ENCODE peak calls at places on chromosome 9, in five cellular contexts. V is right cardiac atrium, A is HCT116, Z is esophagus squamous epithelium, M is neuronal stem cell. D is an unnamed sample. For H3K4me1, the result is how much of the 10 kb centered on the place peaks cover.

GRCh38 chr9:35611230-35611797 is 6.3 kb downstream of the TESK1 start:
- DNase-seq in V (peak), A (peak), Z (no peak), M (no peak), D (no peak)

GRCh38 chr9:79129865-79130480 is 441.8 kb upstream of the TLE4 start:
- DNase-seq in M (peak), V (peak), Z (no peak), A (peak), D (no peak)

GRCh38 chr9:132827366-132827765 is 50.7 kb downstream of the AK8 start:
- DNase-seq in A (no peak), M (no peak), Z (no peak), V (no peak), D (no peak)

GRCh38 chr9:132783006-132783405 is 95.1 kb downstream of the AK8 start:
- DNase-seq in Z (no peak), V (no peak), A (no peak), M (no peak), D (no peak)

GRCh38 chr9:21153688-21154608 is 12.3 kb upstream of the IFNW1 start:
- DNase-seq in A (peak), V (peak), Z (no peak), M (peak), D (peak)

GRCh38 chr9:131239307-131239975 is 36.9 kb downstream of the FAM78A start:
- DNase-seq in M (no peak), V (no peak), Z (no peak), A (no peak), D (no peak)

GRCh38 chr9:135961811-135962695 is 880 bp upstream of the UBAC1 start:
- DNase-seq in M (no peak), Z (no peak), V (peak), A (no peak), D (no peak)

GRCh38 chr9:71544464-71544863 is 223.8 kb downstream of the CEMIP2 start:
- DNase-seq in Z (no peak), V (no peak), M (no peak), A (no peak), D (no peak)

GRCh38 chr9:17807670-17808282 is 228.9 kb downstream of the SH3GL2 start:
- DNase-seq in A (no peak), Z (no peak), V (no peak), M (no peak), D (no peak)

GRCh38 chr9:5610491-5610890 is 18.4 kb upstream of the RIC1 start:
- DNase-seq in Z (no peak), V (no peak), M (no peak), A (no peak), D (no peak)

GRCh38 chr9:128103589-128103962 is 24.0 kb downstream of the PTGES2 start:
- DNase-seq in V (no peak), Z (no peak), M (no peak), A (no peak), D (no peak)

GRCh38 chr9:18320046-18320445 is 153.9 kb upstream of the ADAMTSL1 start:
- DNase-seq in Z (no peak), V (no peak), A (no peak), M (no peak), D (no peak)

GRCh38 chr9:137454506-137455360 is 4.4 kb downstream of the NSMF start:
- DNase-seq in A (no peak), M (peak), Z (no peak), V (peak), D (no peak)

GRCh38 chr9:137451976-137452760 is 7.0 kb downstream of the NSMF start:
- DNase-seq in V (peak), Z (no peak), A (no peak), M (no peak), D (no peak)

GRCh38 chr9:137453643-137454081 is 5.5 kb downstream of the NSMF start:
- DNase-seq in M (peak), A (no peak), Z (no peak), V (peak), D (peak)

GRCh38 chr9:137454145-137454505 is 5.0 kb downstream of the NSMF start:
- DNase-seq in A (no peak), V (peak), Z (no peak), M (peak), D (no peak)

DNA sequence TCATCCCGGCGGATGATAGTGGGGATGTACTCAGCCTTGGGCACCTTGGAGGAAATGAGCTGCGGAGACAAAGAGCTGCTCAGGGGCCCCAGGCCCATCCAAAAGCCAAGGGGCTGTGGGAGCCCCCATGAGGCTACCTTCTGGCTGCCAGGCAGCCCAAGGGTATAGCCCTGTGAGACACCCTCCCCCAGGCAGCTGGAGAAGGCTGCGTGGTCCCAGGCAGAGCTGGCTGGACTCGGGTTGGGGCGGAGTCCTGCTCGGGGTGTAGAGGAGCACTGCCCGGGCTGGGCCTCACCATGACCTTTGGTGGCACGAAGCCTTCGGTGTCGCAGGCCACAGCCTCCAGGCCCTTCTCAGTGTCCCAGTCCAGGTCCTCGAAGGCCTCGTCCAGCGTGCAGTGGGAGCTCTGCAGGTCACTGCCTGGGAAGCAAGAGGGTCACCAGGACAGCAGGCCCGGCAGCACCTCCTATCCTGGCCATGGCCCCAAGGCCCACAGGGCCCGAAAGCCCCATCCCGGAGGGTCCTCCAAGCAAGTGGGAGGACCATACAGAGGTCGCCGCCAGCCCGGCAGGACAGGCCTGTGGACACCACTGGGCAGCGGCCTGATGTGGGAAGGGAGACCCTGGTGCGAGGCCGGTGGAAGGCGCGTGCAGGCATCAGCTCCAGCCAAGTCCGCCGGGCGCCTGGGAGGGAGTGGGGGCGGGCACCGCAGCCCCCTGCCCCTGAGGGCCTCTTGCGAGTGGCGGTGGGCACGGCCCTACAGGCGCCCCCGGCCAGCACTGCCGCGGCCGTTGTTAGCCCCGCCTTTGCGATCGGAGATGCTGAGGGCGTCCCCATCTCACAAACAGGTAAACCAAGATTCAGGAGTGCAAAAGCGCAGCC is 6.1 kb downstream of the NSMF start:
- DNase-seq in V (peak), Z (no peak), A (no peak), M (no peak), D (no peak)
- H3K4me1 ChIP-seq in V (under half), Z (under half), A (under half), M (under half), D (under half)

GRCh38 chr9:129629251-129629650 is 3.3 kb downstream of the NTMT1 start:
- DNase-seq in V (no peak), M (no peak), Z (no peak), A (no peak), D (no peak)

GRCh38 chr9:129627556-129628492 is 1.9 kb downstream of the NTMT1 start:
- DNase-seq in A (no peak), M (no peak), Z (no peak), V (peak), D (no peak)

GRCh38 chr9:129626944-129627297 is 958 bp downstream of the NTMT1 start:
- DNase-seq in V (no peak), A (no peak), M (no peak), Z (no peak), D (no peak)

GRCh38 chr9:129626079-129626943 is at the start of gene NTMT1:
- DNase-seq in V (peak), Z (peak), M (peak), A (peak), D (no peak)

GRCh38 chr9:129628709-129629108 is 2.7 kb downstream of the NTMT1 start:
- DNase-seq in Z (no peak), M (no peak), V (no peak), A (no peak), D (no peak)
- H3K4me1 ChIP-seq in Z (under half), M (under half), V (under half), A (under half), D (under half)

DNA sequence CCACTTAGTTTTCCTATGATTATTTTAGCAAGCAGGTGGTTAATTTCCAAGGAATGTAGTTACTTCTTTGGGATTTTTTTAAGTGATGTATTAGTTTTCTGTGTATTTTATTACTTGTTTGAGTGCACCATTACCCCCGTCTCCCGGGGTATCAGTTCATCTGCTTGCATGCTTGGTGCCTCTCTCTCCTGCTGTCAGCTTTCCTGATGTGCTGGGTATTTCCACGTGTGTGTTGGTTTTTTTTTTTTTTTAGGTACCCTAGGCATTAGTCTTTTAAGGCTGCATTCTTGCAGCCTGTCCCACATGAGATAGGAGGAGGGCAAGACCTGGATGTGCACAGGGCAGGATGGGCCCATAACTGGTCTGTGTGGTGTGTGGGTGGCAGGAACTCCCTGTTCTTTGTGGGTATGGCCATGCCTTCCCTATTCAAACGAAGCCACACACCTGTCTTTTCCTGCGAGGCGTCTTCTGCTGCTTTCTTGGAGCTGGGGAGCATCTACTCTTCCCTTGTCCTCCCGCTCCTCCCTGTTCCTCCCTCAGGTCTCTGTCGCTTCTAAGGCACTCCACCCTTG is 6.7 kb downstream of the SYK start:
- DNase-seq in A (no peak), Z (no peak), M (no peak), V (no peak), D (no peak)
- H3K4me1 ChIP-seq in A (under half), Z (under half), M (under half), V (under half), D (under half)

DNA sequence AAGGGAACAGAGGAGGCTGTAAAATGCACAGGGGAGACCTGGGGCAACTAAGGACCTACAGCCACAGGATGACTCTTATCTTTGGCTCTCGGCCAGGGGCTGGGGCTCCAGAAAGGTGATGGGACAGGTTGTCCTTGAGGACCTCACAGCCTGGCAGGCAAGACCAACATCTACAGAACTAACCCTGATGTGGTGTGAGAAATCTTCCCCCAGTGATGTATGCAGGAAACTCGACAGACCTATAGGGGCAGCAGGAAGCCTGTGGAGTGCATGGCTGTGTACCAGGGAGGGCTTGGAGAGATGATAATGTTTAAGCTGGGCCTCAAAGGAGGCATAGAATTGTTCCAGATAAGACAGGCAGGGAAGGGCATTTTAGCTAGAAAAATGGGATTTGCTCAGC is 68.4 kb upstream of the SLC25A51 start:
- DNase-seq in Z (no peak), V (no peak), M (no peak), A (no peak), D (no peak)
- H3K4me1 ChIP-seq in Z (under half), V (under half), M (under half), A (half or more), D (under half)

DNA sequence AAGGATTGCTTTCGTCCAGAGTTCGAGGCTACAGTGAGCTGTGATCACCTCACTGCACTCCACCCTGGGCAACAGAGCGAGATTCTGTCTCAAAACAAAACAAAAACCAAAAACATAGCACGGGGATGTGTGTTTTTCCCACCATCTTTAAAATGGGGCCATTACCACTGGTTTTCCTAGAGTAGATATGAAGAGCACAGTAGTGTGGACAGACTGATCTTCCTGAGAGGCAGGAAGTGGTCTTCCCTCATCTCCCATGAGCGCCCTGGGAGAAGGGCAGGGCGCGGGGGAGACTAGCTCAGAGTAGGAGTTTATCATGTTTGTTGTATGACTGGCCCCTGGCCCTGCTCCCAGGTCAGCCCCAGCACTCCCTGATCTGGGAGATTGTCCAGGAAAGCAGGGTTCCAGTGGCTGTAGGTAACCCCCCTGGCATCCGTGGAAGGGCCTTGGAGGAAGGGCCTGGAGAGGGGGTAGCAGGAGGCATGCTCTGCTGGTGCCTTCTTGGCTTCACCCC is 2.3 kb downstream of the SUSD3 start:
- DNase-seq in M (no peak), A (no peak), V (no peak), Z (no peak), D (no peak)
- H3K4me1 ChIP-seq in M (under half), A (under half), V (under half), Z (under half), D (under half)

DNA sequence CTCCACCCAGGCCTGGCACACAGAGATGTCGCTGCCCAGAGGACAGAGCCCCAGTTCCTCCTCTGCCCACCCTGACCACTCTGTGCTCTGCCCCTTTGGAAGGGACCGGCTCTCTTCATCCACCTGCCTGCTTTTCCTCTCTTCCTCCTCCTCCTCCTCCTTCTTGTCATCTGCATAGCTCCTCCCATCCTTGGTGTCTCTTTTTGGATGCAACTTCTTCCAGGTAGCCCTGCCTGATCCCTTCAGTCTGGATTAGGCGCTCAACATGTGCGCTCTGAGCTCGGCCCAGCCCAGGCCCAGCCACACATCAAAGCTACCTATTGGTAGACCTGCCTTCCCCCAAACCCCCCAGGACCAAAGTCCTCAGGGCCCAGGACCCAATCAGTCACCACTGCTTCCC is 52.6 kb upstream of the RXRA start:
- DNase-seq in M (no peak), A (no peak), Z (no peak), V (no peak), D (no peak)
- H3K4me1 ChIP-seq in M (under half), A (under half), Z (under half), V (under half), D (under half)

DNA sequence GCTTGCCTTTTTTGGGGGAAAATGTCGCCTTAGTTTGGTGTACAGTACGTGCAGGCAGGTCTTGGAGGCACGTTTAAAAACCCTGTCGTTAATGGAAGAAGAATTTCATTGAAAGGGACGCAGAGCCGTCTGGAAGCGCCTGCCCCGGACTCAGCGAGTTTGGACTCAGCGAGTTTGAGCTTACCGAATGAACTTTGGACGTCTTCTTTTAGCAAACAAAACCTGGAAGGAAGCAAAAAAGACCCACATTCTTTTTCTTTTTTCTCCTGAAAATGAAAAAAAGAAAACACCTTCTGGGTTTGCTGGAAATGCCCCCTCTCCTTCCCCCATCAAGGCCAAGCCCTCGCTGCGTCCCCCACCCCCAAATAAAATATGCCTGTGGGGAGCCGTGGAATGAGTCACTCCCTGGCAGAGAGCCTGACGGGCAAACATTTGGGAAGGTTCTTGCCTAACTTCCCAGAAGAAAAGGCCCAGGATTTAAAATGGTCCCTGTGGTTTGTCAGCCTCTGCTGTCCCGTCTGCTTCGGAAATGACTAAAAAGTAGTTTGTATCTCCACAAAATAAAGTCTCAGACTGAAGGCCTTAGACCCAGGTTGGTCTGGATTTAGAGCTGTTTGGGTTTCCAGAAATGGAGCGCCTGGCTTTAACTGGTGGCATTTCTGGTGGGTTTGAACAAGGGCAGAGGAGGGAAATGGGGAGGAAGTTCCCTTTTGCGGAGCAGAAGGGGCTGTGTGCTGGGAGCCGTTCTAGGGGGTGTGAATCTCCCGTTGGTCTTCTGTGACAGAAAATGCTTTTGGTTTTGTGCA is 1.7 kb downstream of the NEK6 start:
- DNase-seq in A (peak), Z (no peak), M (no peak), V (peak), D (no peak)
- H3K4me1 ChIP-seq in A (under half), Z (half or more), M (under half), V (under half), D (under half)